ENCODE peak calls at places on chromosomes 6 and 20, in six cellular contexts. One of them, this sample, is unnamed.

GRCh38 chr20:49868538-49868937 is 46.8 kb downstream of the SPATA2 start:
- DNase-seq in NCI-H1417: no peak
- DNase-seq in activated T-cell treated with anti-CD3 and anti-CD28 coated beads, Interleukin-2, amount 50 U/mL, for 72 hours: no peak
- DNase-seq in DMS79: no peak
- DNase-seq in neural crest cell: no peak
- DNase-seq in kidney: no peak
- DNase-seq in this sample: no peak

GRCh38 chr6:84455630-84456029 is 228.2 kb upstream of the CEP162 start:
- DNase-seq in neural crest cell: no peak
- DNase-seq in DMS79: no peak
- DNase-seq in kidney: no peak
- DNase-seq in activated T-cell treated with anti-CD3 and anti-CD28 coated beads, Interleukin-2, amount 50 U/mL, for 72 hours: no peak
- DNase-seq in NCI-H1417: no peak
- DNase-seq in this sample: no peak

GRCh38 chr6:50272611-50273010 is 222.9 kb upstream of the DEFB112 start:
- DNase-seq in kidney: no peak
- DNase-seq in activated T-cell treated with anti-CD3 and anti-CD28 coated beads, Interleukin-2, amount 50 U/mL, for 72 hours: no peak
- DNase-seq in neural crest cell: no peak
- DNase-seq in DMS79: no peak
- DNase-seq in NCI-H1417: no peak
- DNase-seq in this sample: no peak

GRCh38 chr20:38924718-38925117 is 1.5 kb upstream of the FAM83D start:
- DNase-seq in kidney: no peak
- DNase-seq in DMS79: no peak
- DNase-seq in NCI-H1417: no peak
- DNase-seq in neural crest cell: no peak
- DNase-seq in activated T-cell treated with anti-CD3 and anti-CD28 coated beads, Interleukin-2, amount 50 U/mL, for 72 hours: no peak
- DNase-seq in this sample: no peak

GRCh38 chr6:35360349-35361138 is 18.2 kb downstream of the PPARD start:
- DNase-seq in NCI-H1417: no peak
- DNase-seq in kidney: no peak
- DNase-seq in activated T-cell treated with anti-CD3 and anti-CD28 coated beads, Interleukin-2, amount 50 U/mL, for 72 hours: no peak
- DNase-seq in DMS79: peak; percentile 27
- DNase-seq in neural crest cell: no peak
- DNase-seq in this sample: peak; percentile 52

GRCh38 chr6:133806358-133806757 is 82.6 kb upstream of the TCF21 start:
- DNase-seq in activated T-cell treated with anti-CD3 and anti-CD28 coated beads, Interleukin-2, amount 50 U/mL, for 72 hours: no peak
- DNase-seq in DMS79: no peak
- DNase-seq in NCI-H1417: no peak
- DNase-seq in neural crest cell: no peak
- DNase-seq in kidney: no peak
- DNase-seq in this sample: no peak

GRCh38 chr6:165571068-165571682 is 91.9 kb downstream of the PDE10A start:
- DNase-seq in activated T-cell treated with anti-CD3 and anti-CD28 coated beads, Interleukin-2, amount 50 U/mL, for 72 hours: no peak
- DNase-seq in neural crest cell: no peak
- DNase-seq in DMS79: no peak
- DNase-seq in kidney: no peak
- DNase-seq in NCI-H1417: no peak
- DNase-seq in this sample: no peak

GRCh38 chr20:1935696-1936366 is 40.6 kb downstream of the SIRPA start:
- DNase-seq in DMS79: no peak
- DNase-seq in activated T-cell treated with anti-CD3 and anti-CD28 coated beads, Interleukin-2, amount 50 U/mL, for 72 hours: no peak
- DNase-seq in neural crest cell: no peak
- DNase-seq in NCI-H1417: no peak
- DNase-seq in kidney: no peak
- DNase-seq in this sample: no peak